ENCODE peak calls at places on chromosomes 2 and 18, in four cellular contexts. O is H1, K is GM12878, V is HepG2. P is an unnamed sample. For H3K4me1, the result is how much of the 10 kb centered on the place peaks cover.

GRCh38 chr2:123532999-123533398 is 492.1 kb upstream of the CNTNAP5 start:
- DNase-seq in V (no peak), O (no peak), K (no peak), P (no peak)

GRCh38 chr2:191190439-191190838 is 39.6 kb upstream of the STAT4 start:
- DNase-seq in V (no peak), O (no peak), K (no peak), P (no peak)

GRCh38 chr18:55287935-55288868 is 299.8 kb downstream of the TCF4 start:
- DNase-seq in K (no peak), V (no peak), O (no peak), P (no peak)

GRCh38 chr18:69845588-69846506 is 101.8 kb downstream of the CD226 start:
- DNase-seq in V (no peak), O (no peak), K (no peak), P (no peak)

GRCh38 chr18:26863122-26863879 is 2.2 kb downstream of the AQP4 start:
- DNase-seq in K (no peak), V (no peak), O (no peak), P (no peak)

GRCh38 chr18:22604390-22604985 is 186.8 kb upstream of the CTAGE1 start:
- DNase-seq in O (no peak), K (no peak), V (no peak), P (no peak)

GRCh38 chr2:2743164-2743571 is 412.1 kb upstream of the MYT1L start:
- DNase-seq in V (no peak), O (no peak), K (no peak), P (no peak)

GRCh38 chr2:85243101-85244072 is 84.4 kb downstream of the TGOLN2 start:
- DNase-seq in V (peak), O (no peak), K (no peak), P (no peak)

GRCh38 chr2:113169002-113169530 is 4.7 kb upstream of the PSD4 start:
- DNase-seq in K (no peak), O (no peak), V (no peak), P (no peak)

GRCh38 chr18:54235871-54236270 is 11.4 kb upstream of the MBD2 start:
- DNase-seq in O (no peak), V (no peak), K (no peak), P (no peak)

GRCh38 chr18:48632676-48633257 is 93.9 kb downstream of the CTIF start:
- DNase-seq in V (peak), O (no peak), K (no peak), P (no peak)

GRCh38 chr2:55906993-55907392 is 16.6 kb downstream of the EFEMP1 start:
- DNase-seq in K (no peak), O (no peak), V (no peak), P (no peak)

GRCh38 chr18:48034651-48035555 is 104.4 kb upstream of the SMAD2 start:
- DNase-seq in V (no peak), K (no peak), O (no peak), P (no peak)

GRCh38 chr2:62306751-62307468 is 111.0 kb downstream of the B3GNT2 start:
- DNase-seq in O (no peak), V (no peak), K (peak), P (no peak)

GRCh38 chr2:47038656-47039501 is 116.2 kb downstream of the STPG4 start:
- DNase-seq in V (no peak), K (peak), O (no peak), P (no peak)

GRCh38 chr18:35376742-35377695 is at the start of gene ZNF396:
- DNase-seq in O (peak), V (peak), K (no peak), P (no peak)

GRCh38 chr2:88187038-88187676 is 17.0 kb downstream of the THNSL2 start:
- DNase-seq in O (peak), K (no peak), V (peak), P (peak)

GRCh38 chr2:146324954-146325353 is 1519.9 kb upstream of the ACVR2A start:
- DNase-seq in K (no peak), V (no peak), O (no peak), P (no peak)

GRCh38 chr18:58529714-58530354 is 99.1 kb downstream of the ALPK2 start:
- DNase-seq in K (no peak), V (peak), O (peak), P (peak)

GRCh38 chr2:26049641-26050040 is 15.8 kb downstream of the RAB10 start:
- DNase-seq in V (no peak), K (no peak), O (no peak), P (no peak)
- H3K4me1 ChIP-seq in V (under half), K (under half), O (under half), P (under half)

GRCh38 chr2:65599693-65600092 is 167.3 kb upstream of the SPRED2 start:
- DNase-seq in V (peak), O (no peak), K (no peak), P (no peak)

GRCh38 chr2:65598240-65598639 is 165.8 kb upstream of the SPRED2 start:
- DNase-seq in O (no peak), V (no peak), K (no peak), P (no peak)

GRCh38 chr2:65589667-65590066 is 157.3 kb upstream of the SPRED2 start:
- DNase-seq in V (no peak), O (no peak), K (no peak), P (no peak)

GRCh38 chr2:65594150-65594549 is 161.8 kb upstream of the SPRED2 start:
- DNase-seq in V (no peak), K (no peak), O (no peak), P (no peak)

GRCh38 chr2:65595641-65596040 is 163.2 kb upstream of the SPRED2 start:
- DNase-seq in K (no peak), V (no peak), O (no peak), P (no peak)
- TF ChIP-seq SUZ12 in K (no peak), V (no peak), O (no peak), P (no peak)

GRCh38 chr2:232230557-232230956 is 148.0 kb upstream of the ALPP start:
- DNase-seq in K (no peak), O (peak), V (peak), P (no peak)
- H3K4me1 ChIP-seq in K (under half), O (under half), V (under half), P (under half)

GRCh38 chr2:134954065-134954464 is 35.4 kb downstream of the CCNT2 start:
- DNase-seq in K (no peak), V (no peak), O (no peak), P (no peak)

GRCh38 chr2:134955744-134956143 is 37.1 kb downstream of the CCNT2 start:
- DNase-seq in K (no peak), V (no peak), O (no peak), P (no peak)

GRCh38 chr2:134957477-134957876 is 38.9 kb downstream of the CCNT2 start:
- DNase-seq in O (no peak), V (peak), K (no peak), P (no peak)
- TF ChIP-seq SUZ12 in O (no peak), V (no peak), K (no peak), P (no peak)

GRCh38 chr18:41954827-41955613 is at the start of gene PIK3C3:
- DNase-seq in K (peak), O (peak), V (peak), P (peak)

GRCh38 chr18:41948544-41949110 is 6.4 kb upstream of the PIK3C3 start:
- DNase-seq in O (no peak), V (no peak), K (no peak), P (no peak)

GRCh38 chr18:41949206-41949920 is 5.7 kb upstream of the PIK3C3 start:
- DNase-seq in K (no peak), O (no peak), V (no peak), P (no peak)
- H3K4me1 ChIP-seq in K (under half), O (under half), V (under half), P (under half)

GRCh38 chr2:241048149-241048948 is 49.9 kb downstream of the SNED1 start:
- DNase-seq in K (no peak), V (no peak), O (no peak), P (no peak)
- TF ChIP-seq SUZ12 in K (no peak), V (no peak), O (no peak), P (no peak)

P was measured in NT2/D1.